ENCODE peak calls at places on chromosomes 16 and 17, in four cellular contexts. One of them, this sample, is unnamed.

GRCh38 chr17:70137451-70138230 is 31.7 kb upstream of the KCNJ2 start:
- DNase-seq in fibroblast of lung: peak
- DNase-seq in bronchial epithelial cell: peak
- DNase-seq in neural crest cell: no peak
- DNase-seq in this sample: peak

GRCh38 chr17:74525781-74526288 is 5.4 kb downstream of the CD300LB start:
- DNase-seq in fibroblast of lung: no peak
- DNase-seq in bronchial epithelial cell: no peak
- DNase-seq in neural crest cell: no peak
- DNase-seq in this sample: no peak

GRCh38 chr16:68179855-68180254 is 56.1 kb downstream of the ESRP2 start:
- DNase-seq in fibroblast of lung: no peak
- DNase-seq in bronchial epithelial cell: no peak
- DNase-seq in neural crest cell: no peak
- DNase-seq in this sample: no peak

GRCh38 chr17:75647061-75647460 is 13.8 kb downstream of the SMIM5 start:
- DNase-seq in fibroblast of lung: no peak
- DNase-seq in bronchial epithelial cell: no peak
- DNase-seq in neural crest cell: no peak
- DNase-seq in this sample: no peak

GRCh38 chr17:32266389-32267269 is 997 bp downstream of the RHBDL3 start:
- DNase-seq in fibroblast of lung: no peak
- DNase-seq in bronchial epithelial cell: no peak
- DNase-seq in neural crest cell: peak
- DNase-seq in this sample: no peak

GRCh38 chr17:55351027-55351625 is 70.5 kb downstream of the MMD start:
- DNase-seq in fibroblast of lung: no peak
- DNase-seq in bronchial epithelial cell: no peak
- DNase-seq in neural crest cell: no peak
- DNase-seq in this sample: no peak

GRCh38 chr17:81403040-81403467 is 7.8 kb downstream of the BAHCC1 start:
- DNase-seq in fibroblast of lung: no peak
- DNase-seq in bronchial epithelial cell: no peak
- DNase-seq in neural crest cell: no peak
- DNase-seq in this sample: peak

GRCh38 chr17:70011750-70012149 is 63.3 kb upstream of the KCNJ16 start:
- DNase-seq in fibroblast of lung: no peak
- DNase-seq in bronchial epithelial cell: no peak
- DNase-seq in neural crest cell: no peak
- DNase-seq in this sample: no peak

GRCh38 chr17:57999496-58000017 is 7.5 kb downstream of the SRSF1 start:
- DNase-seq in fibroblast of lung: peak
- DNase-seq in bronchial epithelial cell: peak
- DNase-seq in neural crest cell: no peak
- DNase-seq in this sample: peak

DNA sequence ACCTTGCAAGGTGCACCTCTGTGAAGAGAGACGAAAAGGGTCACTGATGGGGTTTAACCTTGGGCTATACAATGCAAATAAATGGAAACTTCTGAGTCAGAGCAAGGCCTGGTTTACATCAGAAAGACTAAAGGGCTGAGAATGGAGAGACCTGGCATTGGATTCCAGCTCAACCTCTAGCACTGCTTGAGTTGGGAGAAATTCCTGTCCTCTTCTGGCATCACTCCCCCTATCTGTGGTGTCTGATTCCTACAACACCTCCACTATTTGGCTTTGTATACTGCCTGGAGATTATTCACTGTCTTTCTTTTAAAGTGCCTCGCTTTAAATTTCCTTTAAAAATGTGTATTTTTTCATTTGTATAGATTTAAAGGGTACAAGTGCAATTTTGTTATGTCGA is 68.8 kb downstream of the GPR139 start:
- DNase-seq in fibroblast of lung: no peak
- DNase-seq in bronchial epithelial cell: no peak
- DNase-seq in neural crest cell: no peak
- DNase-seq in this sample: no peak
- TF ChIP-seq CTCF in fibroblast of lung: no peak
- TF ChIP-seq CTCF in bronchial epithelial cell: no peak
- TF ChIP-seq CTCF in neural crest cell: peak
- TF ChIP-seq CTCF in this sample: no peak

DNA sequence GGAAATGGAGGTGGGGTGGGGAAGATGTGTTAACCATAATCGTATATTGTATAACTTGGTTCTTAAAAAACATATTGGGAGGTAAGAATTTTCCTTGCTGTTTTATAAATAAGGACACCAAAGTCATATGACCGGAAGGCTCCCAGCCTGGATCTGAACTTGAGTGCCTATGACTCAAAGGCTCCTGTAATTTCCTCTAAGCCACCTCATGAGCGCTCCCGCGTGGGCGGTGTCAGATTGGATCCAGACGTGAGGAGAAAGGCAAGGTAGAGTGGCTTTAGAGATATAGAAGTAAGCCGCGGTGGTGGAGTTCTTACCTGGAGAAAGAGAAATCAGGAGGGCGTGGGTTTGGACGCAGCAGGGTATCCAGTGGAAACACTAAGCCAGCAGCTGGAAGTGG is 196.2 kb upstream of the NLRP1 start:
- DNase-seq in fibroblast of lung: peak
- DNase-seq in bronchial epithelial cell: peak
- DNase-seq in neural crest cell: no peak
- DNase-seq in this sample: no peak
- TF ChIP-seq CTCF in fibroblast of lung: no peak
- TF ChIP-seq CTCF in bronchial epithelial cell: no peak
- TF ChIP-seq CTCF in neural crest cell: no peak
- TF ChIP-seq CTCF in this sample: no peak

GRCh38 chr17:79915850-79916430 is 76.7 kb upstream of the CBX4 start:
- DNase-seq in fibroblast of lung: no peak
- DNase-seq in bronchial epithelial cell: peak
- DNase-seq in neural crest cell: no peak
- DNase-seq in this sample: peak
- TF ChIP-seq CTCF in fibroblast of lung: no peak
- TF ChIP-seq CTCF in bronchial epithelial cell: peak
- TF ChIP-seq CTCF in neural crest cell: peak
- TF ChIP-seq CTCF in this sample: peak

GRCh38 chr16:26111900-26112299 is 420.1 kb downstream of the HS3ST4 start:
- DNase-seq in fibroblast of lung: no peak
- DNase-seq in bronchial epithelial cell: no peak
- DNase-seq in neural crest cell: no peak
- DNase-seq in this sample: no peak
- TF ChIP-seq CTCF in fibroblast of lung: no peak
- TF ChIP-seq CTCF in bronchial epithelial cell: no peak
- TF ChIP-seq CTCF in neural crest cell: peak
- TF ChIP-seq CTCF in this sample: no peak

DNA sequence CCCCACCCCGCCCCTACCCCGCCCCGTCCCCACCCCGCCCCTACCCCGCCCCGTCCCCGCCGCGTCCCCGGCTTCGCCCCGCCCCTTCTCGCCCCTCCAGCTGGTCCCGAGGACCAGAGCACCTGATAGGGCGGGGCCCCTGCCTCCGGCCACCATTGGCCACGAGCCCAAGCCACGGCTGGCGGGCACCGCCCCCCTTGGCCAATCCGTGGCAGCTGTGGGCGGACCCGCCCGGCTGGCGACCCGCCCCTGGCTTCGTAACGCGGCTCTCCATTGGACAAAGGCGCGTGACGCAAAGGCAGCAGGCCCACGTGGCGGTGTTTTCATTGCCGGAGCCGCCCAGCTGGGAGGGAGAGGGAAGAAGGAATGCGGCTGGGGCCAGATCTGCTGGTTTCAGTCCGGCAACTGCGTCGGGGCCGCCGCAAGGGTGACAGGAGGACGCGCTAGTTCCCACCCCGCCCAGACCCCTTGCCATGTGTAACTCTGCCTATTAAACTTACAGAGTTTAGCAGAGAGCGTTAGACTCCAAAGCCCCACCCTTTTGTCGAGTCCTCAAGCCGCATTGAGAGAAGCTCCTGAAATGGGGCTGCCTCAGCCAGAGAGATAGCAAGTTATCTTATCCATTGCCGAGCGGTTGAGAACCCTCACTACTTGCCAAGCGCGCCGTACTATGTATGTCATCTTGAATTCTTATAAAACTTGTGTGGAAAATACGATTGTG is 403 bp upstream of the WIPI1 start:
- DNase-seq in fibroblast of lung: peak
- DNase-seq in bronchial epithelial cell: peak
- DNase-seq in neural crest cell: peak
- DNase-seq in this sample: peak
- TF ChIP-seq CTCF in fibroblast of lung: no peak
- TF ChIP-seq CTCF in bronchial epithelial cell: no peak
- TF ChIP-seq CTCF in neural crest cell: no peak
- TF ChIP-seq CTCF in this sample: no peak

GRCh38 chr17:27246537-27246936 is 47.4 kb upstream of the WSB1 start:
- DNase-seq in fibroblast of lung: no peak
- DNase-seq in bronchial epithelial cell: no peak
- DNase-seq in neural crest cell: no peak
- DNase-seq in this sample: no peak

GRCh38 chr17:27244481-27245223 is 49.3 kb upstream of the WSB1 start:
- DNase-seq in fibroblast of lung: peak
- DNase-seq in bronchial epithelial cell: peak
- DNase-seq in neural crest cell: no peak
- DNase-seq in this sample: peak

GRCh38 chr17:27244019-27244418 is 49.9 kb upstream of the WSB1 start:
- DNase-seq in fibroblast of lung: no peak
- DNase-seq in bronchial epithelial cell: no peak
- DNase-seq in neural crest cell: no peak
- DNase-seq in this sample: no peak

GRCh38 chr17:27247071-27247957 is 46.6 kb upstream of the WSB1 start:
- DNase-seq in fibroblast of lung: peak
- DNase-seq in bronchial epithelial cell: peak
- DNase-seq in neural crest cell: no peak
- DNase-seq in this sample: peak

DNA sequence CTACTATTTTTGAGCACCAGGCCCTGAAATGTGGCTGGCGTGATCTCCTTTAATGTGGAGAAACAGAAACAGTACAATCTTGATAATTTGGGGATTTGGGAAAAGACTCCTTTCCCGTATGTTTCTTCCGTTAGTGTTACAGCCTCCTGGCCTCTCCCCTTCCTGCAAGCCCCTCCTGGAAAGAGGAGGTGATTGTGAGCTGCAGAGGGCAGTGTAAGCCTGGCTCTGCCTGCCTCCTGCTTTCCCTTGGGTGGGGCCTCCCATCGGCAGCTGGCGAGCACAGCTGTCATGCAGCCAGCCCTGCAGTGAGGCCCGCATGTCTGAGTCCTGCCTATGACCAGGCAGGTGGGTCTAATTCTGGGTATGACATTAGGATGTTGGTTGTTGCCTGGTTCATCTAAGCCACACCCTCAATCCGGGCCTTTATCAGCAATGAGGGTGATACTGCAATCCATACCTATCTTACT is 48.7 kb upstream of the WSB1 start:
- DNase-seq in fibroblast of lung: peak
- DNase-seq in bronchial epithelial cell: peak
- DNase-seq in neural crest cell: peak
- DNase-seq in this sample: peak
- TF ChIP-seq CTCF in fibroblast of lung: peak
- TF ChIP-seq CTCF in bronchial epithelial cell: peak
- TF ChIP-seq CTCF in neural crest cell: peak
- TF ChIP-seq CTCF in this sample: peak

DNA sequence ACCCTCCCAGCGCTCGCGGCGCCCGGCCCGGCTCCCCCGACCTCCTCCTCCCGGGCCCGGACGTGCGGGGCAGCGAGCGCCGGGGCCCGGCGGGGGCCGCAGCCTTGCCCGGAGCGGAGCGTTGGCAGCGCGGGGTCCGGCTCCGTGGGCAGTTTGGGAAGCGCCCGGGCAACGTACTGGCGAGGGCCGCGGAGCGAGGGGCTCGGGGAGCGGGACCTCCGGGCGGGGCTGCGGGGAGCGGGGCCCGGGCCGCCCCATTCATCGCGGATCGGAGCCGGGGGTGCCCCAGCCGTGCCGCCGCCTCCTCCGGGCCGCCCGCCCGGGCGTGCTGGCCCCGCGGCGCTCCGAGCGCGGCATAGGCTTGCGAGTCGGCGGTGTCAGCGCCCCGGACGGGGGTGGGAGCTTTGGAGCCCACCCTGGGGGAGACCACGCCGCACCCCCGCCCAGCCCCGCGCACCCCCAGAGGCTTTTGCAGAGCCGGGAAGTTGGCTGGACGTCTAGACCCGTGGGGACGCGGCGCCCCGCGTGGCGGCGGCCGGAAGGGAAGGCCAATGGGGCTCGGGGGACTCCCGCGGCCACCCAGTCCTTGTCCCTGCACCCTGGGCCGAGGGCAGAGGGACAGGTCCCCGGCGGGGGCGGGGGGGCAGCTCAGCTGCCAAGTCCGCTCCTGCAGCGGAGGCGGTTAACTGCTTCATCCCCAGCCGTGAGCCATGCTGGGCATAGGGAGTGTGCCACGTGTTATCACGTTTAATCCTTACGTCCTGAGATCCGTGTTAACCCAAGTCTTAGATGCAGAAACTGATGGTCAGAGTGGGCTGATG is 852 bp downstream of the ZNF469 start:
- DNase-seq in fibroblast of lung: peak
- DNase-seq in bronchial epithelial cell: no peak
- DNase-seq in neural crest cell: peak
- DNase-seq in this sample: peak
- TF ChIP-seq CTCF in fibroblast of lung: peak
- TF ChIP-seq CTCF in bronchial epithelial cell: peak
- TF ChIP-seq CTCF in neural crest cell: peak
- TF ChIP-seq CTCF in this sample: peak

GRCh38 chr16:13390986-13391305 is 489.5 kb downstream of the SHISA9 start:
- DNase-seq in fibroblast of lung: no peak
- DNase-seq in bronchial epithelial cell: no peak
- DNase-seq in neural crest cell: no peak
- DNase-seq in this sample: no peak
- TF ChIP-seq CTCF in fibroblast of lung: no peak
- TF ChIP-seq CTCF in bronchial epithelial cell: no peak
- TF ChIP-seq CTCF in neural crest cell: no peak
- TF ChIP-seq CTCF in this sample: no peak